ENCODE peak calls at places on chromosomes 13 and 19, in nine cellular contexts. V, A, M, N, R, J, D, I and L are unnamed samples.

GRCh38 chr19:6729573-6730152 is 7.7 kb downstream of the GPR108 start:
- DNase-seq in V (no peak), A (peak; percentile 50), M (no peak), N (no peak), R (no peak), J (no peak), D (no peak), I (no peak), L (no peak)

GRCh38 chr19:54172764-54173699 is at the start of gene TMC4:
- DNase-seq in V (no peak), A (no peak), M (peak; percentile 90), N (no peak), R (peak; percentile 24), J (no peak), D (no peak), I (no peak), L (no peak)

GRCh38 chr19:35722461-35722860 is 4.7 kb downstream of the KMT2B start:
- DNase-seq in V (no peak), A (peak; percentile 18), M (peak; percentile 33), N (no peak), R (no peak), J (no peak), D (no peak), I (no peak), L (no peak)

GRCh38 chr13:49669735-49670309 is 21.5 kb downstream of the EBPL start:
- DNase-seq in V (peak; percentile 63), A (peak; percentile 56), M (peak; percentile 38), N (peak; percentile 48), R (peak; percentile 65), J (peak; percentile 79), D (no peak), I (no peak), L (peak; percentile 33)

GRCh38 chr19:8316351-8317125 is 4.6 kb downstream of the NDUFA7 start:
- DNase-seq in V (no peak), A (no peak), M (no peak), N (no peak), R (no peak), J (no peak), D (no peak), I (no peak), L (no peak)

GRCh38 chr19:18232540-18233223 is 6.4 kb upstream of the PDE4C start:
- DNase-seq in V (no peak), A (no peak), M (no peak), N (no peak), R (no peak), J (no peak), D (no peak), I (no peak), L (no peak)

GRCh38 chr13:26971990-26972888 is 199.4 kb downstream of the USP12 start:
- DNase-seq in V (no peak), A (no peak), M (peak; percentile 59), N (peak; percentile 6), R (no peak), J (peak; percentile 16), D (no peak), I (no peak), L (no peak)

GRCh38 chr13:93505104-93505952 is 278.7 kb downstream of the GPC6 start:
- DNase-seq in V (peak; percentile 64), A (no peak), M (no peak), N (peak; percentile 56), R (peak; percentile 29), J (peak; percentile 33), D (no peak), I (no peak), L (no peak)

GRCh38 chr13:27079421-27079958 is 92.1 kb downstream of the USP12 start:
- DNase-seq in V (peak; percentile 94), A (no peak), M (no peak), N (peak; percentile 92), R (peak; percentile 98), J (peak; percentile 88), D (peak; percentile 86), I (no peak), L (no peak)

GRCh38 chr19:56710437-56710836 is 38.9 kb upstream of the ZNF835 start:
- DNase-seq in V (no peak), A (no peak), M (no peak), N (no peak), R (no peak), J (no peak), D (no peak), I (no peak), L (no peak)

GRCh38 chr13:46389985-46390384 is 2.9 kb upstream of the RUBCNL start:
- DNase-seq in V (no peak), A (no peak), M (peak; percentile 24), N (no peak), R (no peak), J (peak; percentile 26), D (no peak), I (no peak), L (no peak)

GRCh38 chr19:11130824-11131455 is 24.6 kb downstream of the SPC24 start:
- DNase-seq in V (peak; percentile 41), A (peak; percentile 83), M (peak; percentile 87), N (peak; percentile 18), R (peak; percentile 54), J (peak; percentile 58), D (no peak), I (peak; percentile 90), L (no peak)

GRCh38 chr13:97068146-97068545 is 73.9 kb upstream of the OXGR1 start:
- DNase-seq in V (no peak), A (no peak), M (no peak), N (peak; percentile 2), R (no peak), J (peak; percentile 78), D (no peak), I (no peak), L (no peak)

GRCh38 chr13:21316376-21316775 is 139.9 kb downstream of the MRPL57 start:
- DNase-seq in V (no peak), A (no peak), M (no peak), N (no peak), R (no peak), J (no peak), D (no peak), I (no peak), L (no peak)

GRCh38 chr19:3343619-3344502 is 22.5 kb upstream of the NFIC start:
- DNase-seq in V (peak; percentile 82), A (peak; percentile 82), M (peak; percentile 90), N (peak; percentile 78), R (peak; percentile 94), J (peak; percentile 70), D (peak; percentile 76), I (peak; percentile 97), L (no peak)

GRCh38 chr19:51994048-51994644 is 7.5 kb upstream of the ZNF350 start:
- DNase-seq in V (no peak), A (no peak), M (no peak), N (peak; percentile 1), R (no peak), J (peak; percentile 3), D (no peak), I (no peak), L (no peak)

GRCh38 chr19:51993422-51993821 is 6.8 kb upstream of the ZNF350 start:
- DNase-seq in V (no peak), A (no peak), M (no peak), N (no peak), R (no peak), J (no peak), D (no peak), I (no peak), L (no peak)
- H3K4me3 ChIP-seq in V (no peak overlapping the region), A (no peak overlapping the region), M (no peak overlapping the region), N (no peak overlapping the region), R (no peak overlapping the region), J (no peak overlapping the region), D (no peak overlapping the region), I (no peak overlapping the region), L (no peak overlapping the region)

DNA sequence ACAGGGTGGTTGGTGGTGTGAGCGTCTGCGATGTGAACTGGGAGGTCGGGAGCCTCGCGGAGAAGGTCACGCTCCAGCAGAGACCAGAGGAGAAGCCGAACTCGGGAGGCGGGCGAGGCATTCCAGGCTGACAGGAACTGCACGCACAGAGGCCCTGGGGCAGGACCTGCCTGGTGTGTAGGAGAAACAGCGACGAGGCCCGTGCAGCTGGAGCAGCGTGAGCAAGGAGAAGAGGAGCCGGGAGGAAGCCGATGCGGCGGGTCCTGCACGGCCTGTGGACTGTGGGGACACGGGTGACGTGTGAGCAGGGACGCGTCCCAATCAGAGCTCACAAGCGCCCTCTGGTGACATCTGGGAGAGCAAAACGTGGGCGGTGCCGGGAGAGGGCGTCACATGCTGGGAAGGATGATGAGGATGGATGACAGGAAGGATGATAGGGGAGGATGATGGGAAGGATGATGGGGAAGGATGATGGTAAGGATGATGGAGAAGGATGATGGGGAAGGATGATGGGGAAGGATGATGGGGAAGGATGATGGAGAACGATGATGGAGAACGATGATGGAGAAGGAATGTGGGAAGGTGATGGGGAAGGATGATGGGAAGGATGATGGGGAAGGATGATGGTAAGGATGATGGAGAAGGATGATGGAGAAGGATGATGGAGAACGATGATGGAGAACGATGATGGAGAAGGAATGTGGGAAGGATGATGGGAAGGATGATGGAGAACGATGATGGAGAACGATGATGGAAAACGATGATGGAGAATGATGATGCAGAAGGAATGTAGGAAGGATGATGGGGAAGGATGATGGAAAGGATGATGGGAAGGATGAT is 16.1 kb upstream of the MADCAM1 start:
- DNase-seq in V (peak; percentile 25), A (peak; percentile 58), M (peak; percentile 89), N (no peak), R (peak; percentile 53), J (peak; percentile 12), D (no peak), I (peak; percentile 77), L (no peak)
- TF ChIP-seq CTCF in V (peak; percentile 37), A (no peak), M (peak; percentile 58), N (peak; percentile 26), R (peak; percentile 52), J (peak; percentile 39), D (peak; percentile 57), I (peak; percentile 38), L (peak; percentile 44)

DNA sequence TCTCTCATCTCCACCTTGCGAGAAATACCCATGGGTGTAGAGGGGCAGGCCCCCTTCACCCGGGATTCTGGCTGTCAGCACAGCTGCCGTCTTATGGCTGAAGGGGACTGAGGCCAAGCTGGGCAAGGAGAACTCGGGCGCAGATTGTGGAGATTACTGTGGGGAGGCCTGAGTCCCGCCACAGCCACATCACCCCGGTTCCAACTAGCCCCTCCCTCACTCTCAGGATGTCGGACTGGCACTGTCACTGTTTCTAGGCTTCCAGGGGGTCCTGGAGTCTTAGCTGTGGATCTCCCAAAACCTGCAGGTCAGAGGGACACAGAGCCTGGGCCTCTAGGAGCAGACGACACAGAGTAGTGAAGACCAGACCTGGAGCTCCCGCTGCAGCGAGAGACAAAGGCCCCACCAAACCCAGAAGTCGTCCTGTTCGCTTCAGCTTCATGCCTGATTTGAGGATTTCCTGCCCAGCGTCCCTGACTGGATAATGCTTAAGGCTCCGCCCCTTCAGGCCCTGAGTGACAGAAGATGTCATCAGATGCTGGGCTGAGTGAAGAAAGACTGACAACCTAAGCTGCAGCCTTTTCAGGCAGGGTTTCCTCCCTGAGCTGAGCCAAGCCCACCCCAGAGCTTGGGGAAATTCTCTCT is 55.8 kb downstream of the ZNF93 start:
- DNase-seq in V (no peak), A (no peak), M (no peak), N (no peak), R (no peak), J (no peak), D (no peak), I (no peak), L (no peak)
- H3K4me3 ChIP-seq in V (no peak overlapping the region), A (no peak overlapping the region), M (no peak overlapping the region), N (no peak overlapping the region), R (no peak overlapping the region), J (no peak overlapping the region), D (no peak overlapping the region), I (no peak overlapping the region), L (no peak overlapping the region)

DNA sequence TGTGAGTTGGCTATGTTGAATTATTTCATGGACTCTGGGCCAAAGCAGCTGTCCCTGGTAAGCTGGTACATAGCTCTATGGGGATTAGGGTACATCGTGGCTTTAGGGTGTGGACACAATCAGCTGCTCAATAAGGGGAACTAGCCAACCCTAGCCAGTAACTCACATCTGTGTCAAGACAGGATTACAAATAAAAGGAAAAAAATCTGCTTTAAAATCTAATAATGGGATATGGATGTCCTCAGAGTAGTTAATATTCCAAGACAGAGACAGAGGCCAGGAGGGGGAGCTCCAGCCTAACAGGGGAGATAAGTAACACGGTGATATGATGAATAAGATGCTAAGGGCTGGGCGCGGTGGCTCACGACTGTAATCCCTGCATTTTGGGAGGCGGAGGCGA is 21.1 kb upstream of the ZNF766 start:
- DNase-seq in V (peak; percentile 30), A (no peak), M (no peak), N (no peak), R (peak; percentile 44), J (no peak), D (peak; percentile 13), I (no peak), L (no peak)
- TF ChIP-seq CTCF in V (peak; percentile 34), A (no peak), M (peak; percentile 28), N (no peak), R (peak; percentile 56), J (peak; percentile 27), D (peak; percentile 73), I (peak; percentile 54), L (peak; percentile 15)